ENCODE peak calls at places on chromosomes 1 and 21, in nine cellular contexts. E, R, I, O, T, M, D, J and Q are unnamed samples.

GRCh38 chr1:195939844-195940243 is 668.4 kb downstream of the KCNT2 start:
- DNase-seq in O (peak; percentile 49), M (no peak), R (no peak), T (peak; percentile 14), E (peak; percentile 83), J (peak; percentile 34), D (no peak), I (no peak), Q (no peak)

GRCh38 chr1:70819785-70820184 is 227.8 kb downstream of the PTGER3 start:
- DNase-seq in R (no peak), E (no peak), T (no peak), I (no peak), M (no peak), O (no peak), J (no peak), D (no peak), Q (no peak)

GRCh38 chr1:199394856-199395255 is 632.7 kb upstream of the NR5A2 start:
- DNase-seq in M (no peak), T (no peak), E (no peak), I (no peak), O (no peak), R (no peak), D (no peak), J (no peak), Q (no peak)

GRCh38 chr1:91555821-91556531 is 55.3 kb downstream of the CDC7 start:
- DNase-seq in T (peak; percentile 60), O (peak; percentile 90), E (no peak), R (peak; percentile 61), M (no peak), J (no peak), I (peak; percentile 37), D (peak; percentile 79), Q (peak; percentile 44)

GRCh38 chr1:45929257-45929687 is 125.9 kb downstream of the MAST2 start:
- DNase-seq in M (no peak), I (peak; percentile 34), D (peak; percentile 88), O (peak; percentile 67), T (no peak), J (no peak), E (peak; percentile 50), R (no peak), Q (no peak)

GRCh38 chr1:210591214-210591613 is 262.5 kb downstream of the HHAT start:
- DNase-seq in M (no peak), E (no peak), I (no peak), R (no peak), T (no peak), J (no peak), D (no peak), O (no peak), Q (no peak)

GRCh38 chr1:98066911-98067310 is 146.1 kb upstream of the DPYD start:
- DNase-seq in E (no peak), D (no peak), O (no peak), T (no peak), J (no peak), M (no peak), I (no peak), R (no peak), Q (no peak)

GRCh38 chr1:160260436-160261382 is 1.6 kb downstream of the DCAF8 start:
- DNase-seq in I (no peak), M (peak; percentile 17), E (peak; percentile 27), O (peak; percentile 31), J (peak; percentile 25), T (no peak), R (peak; percentile 68), D (peak; percentile 74), Q (peak; percentile 38)

GRCh38 chr1:1304331-1305299 is 3.1 kb downstream of the ACAP3 start:
- DNase-seq in T (peak; percentile 75), M (peak; percentile 86), J (peak; percentile 83), I (peak; percentile 90), R (peak; percentile 65), O (peak; percentile 51), D (peak; percentile 61), E (peak; percentile 65), Q (peak; percentile 31)

GRCh38 chr1:177181631-177182291 is 11.0 kb downstream of the BRINP2 start:
- DNase-seq in I (peak; percentile 86), M (peak; percentile 76), E (peak; percentile 92), D (peak; percentile 34), T (no peak), R (no peak), J (peak; percentile 64), O (peak; percentile 33), Q (peak; percentile 3)

GRCh38 chr1:94418664-94419655 is 771 bp downstream of the ABCD3 start:
- DNase-seq in I (peak; percentile 76), J (peak; percentile 22), T (no peak), O (peak; percentile 30), M (peak; percentile 68), E (peak; percentile 50), D (peak; percentile 32), R (no peak), Q (no peak)

GRCh38 chr1:203915811-203916210 is 54.4 kb downstream of the SNRPE start:
- DNase-seq in J (peak; percentile 29), M (no peak), R (peak; percentile 23), D (no peak), E (no peak), O (peak; percentile 51), T (no peak), I (no peak), Q (no peak)

GRCh38 chr21:17786219-17787181 is 32.7 kb downstream of the C21orf91 start:
- DNase-seq in T (no peak), I (no peak), O (no peak), J (no peak), R (no peak), M (no peak), D (no peak), E (no peak), Q (no peak)

GRCh38 chr1:22755641-22756040 is 45.0 kb downstream of the EPHB2 start:
- DNase-seq in J (no peak), T (no peak), R (no peak), O (no peak), M (no peak), D (no peak), E (no peak), I (no peak), Q (no peak)

GRCh38 chr1:225825078-225825477 is 15.2 kb downstream of the EPHX1 start:
- DNase-seq in R (no peak), D (no peak), E (no peak), J (no peak), I (peak; percentile 54), O (no peak), M (no peak), T (no peak), Q (no peak)

GRCh38 chr21:44727757-44728156 is 16.4 kb upstream of the TSPEAR start:
- DNase-seq in D (no peak), T (no peak), R (no peak), M (no peak), E (no peak), I (no peak), J (no peak), O (no peak), Q (no peak)

DNA sequence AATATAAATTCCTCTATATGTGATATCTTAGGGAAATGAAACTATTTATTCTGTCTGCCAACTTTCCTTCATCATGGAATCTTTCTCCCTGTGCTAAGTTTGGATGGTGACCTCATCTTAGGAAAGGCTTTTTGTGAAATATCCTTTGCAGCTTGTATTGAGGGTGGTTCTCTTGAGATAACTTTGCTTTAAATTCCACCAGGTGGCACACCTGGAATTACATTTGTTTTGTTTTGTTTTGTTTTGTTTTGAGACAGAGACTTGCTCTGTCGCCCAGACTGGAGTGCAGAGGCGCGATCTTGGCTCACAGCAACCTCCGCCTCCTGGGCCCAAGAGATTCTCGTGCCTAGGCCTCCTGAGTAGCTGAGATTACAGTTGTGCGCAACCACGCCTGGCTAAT is 7.6 kb upstream of the CD1A start:
- DNase-seq in R (no peak), E (peak; percentile 20), D (no peak), J (peak; percentile 23), O (peak; percentile 32), I (no peak), T (peak; percentile 8), M (no peak), Q (no peak)
- TF ChIP-seq CTCF in R (no peak), E (peak; percentile 48), D (no peak), J (no peak), O (peak; percentile 15), I (no peak), T (peak; percentile 44), M (no peak), Q (no peak)

DNA sequence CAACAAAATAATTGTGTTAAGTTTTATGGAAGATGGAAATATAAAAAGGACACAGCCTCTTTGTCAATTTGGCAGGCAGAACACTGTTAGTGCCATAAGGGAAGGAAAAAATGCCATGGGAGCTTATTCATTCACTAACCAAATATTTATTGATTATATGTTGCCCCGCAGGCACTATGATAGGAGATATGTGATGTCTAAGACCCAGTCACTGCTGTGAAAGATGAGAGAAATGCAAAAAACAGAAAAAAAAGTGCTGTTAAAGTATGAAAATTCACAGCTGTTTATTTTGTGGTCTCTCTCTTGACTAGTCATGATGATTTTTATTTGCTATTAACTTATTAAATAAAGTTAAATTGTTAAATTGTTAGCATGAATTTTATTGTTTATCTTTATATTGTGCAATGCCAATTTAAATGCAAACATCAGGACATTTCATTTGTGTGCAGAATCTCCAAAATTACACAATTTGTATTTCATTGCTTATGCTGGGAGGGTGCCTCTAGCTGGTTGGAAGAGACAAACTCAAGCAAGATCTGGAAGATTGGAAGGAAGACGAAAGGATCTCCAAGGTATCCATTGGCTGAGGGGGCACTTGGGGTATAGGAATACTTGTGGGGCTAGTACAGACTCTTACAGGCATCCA is 17.8 kb upstream of the PTGFR start:
- DNase-seq in J (no peak), R (no peak), I (no peak), M (no peak), T (no peak), E (no peak), O (no peak), D (no peak), Q (no peak)
- TF ChIP-seq CTCF in J (no peak), R (no peak), I (no peak), M (no peak), T (no peak), E (no peak), O (no peak), D (no peak), Q (no peak)

DNA sequence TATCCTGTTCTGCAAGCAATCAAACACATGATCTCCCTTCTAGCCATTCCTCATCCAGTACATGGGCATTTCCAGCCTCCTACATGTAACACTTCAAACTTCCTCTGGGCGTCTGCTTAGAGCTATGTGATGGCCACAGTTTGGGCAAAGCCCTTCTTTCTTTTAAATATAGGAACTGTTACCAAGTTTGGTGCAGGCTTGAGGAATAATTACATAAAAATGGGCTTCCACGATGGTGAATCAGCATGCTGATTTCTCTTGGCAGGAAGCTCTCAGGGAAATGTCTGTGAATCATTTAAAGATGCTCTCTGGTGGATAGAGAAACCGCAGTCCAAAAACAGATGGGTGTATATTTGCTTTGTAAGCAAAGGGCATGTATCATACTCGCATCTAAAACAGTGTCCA is 176.9 kb upstream of the FMN2 start:
- DNase-seq in E (peak; percentile 66), J (peak; percentile 72), T (no peak), I (no peak), R (peak; percentile 6), M (no peak), D (peak; percentile 72), O (peak; percentile 29), Q (peak; percentile 70)
- TF ChIP-seq CTCF in E (no peak), J (no peak), T (no peak), I (no peak), R (no peak), M (no peak), D (peak; percentile 18), O (no peak), Q (peak; percentile 28)

DNA sequence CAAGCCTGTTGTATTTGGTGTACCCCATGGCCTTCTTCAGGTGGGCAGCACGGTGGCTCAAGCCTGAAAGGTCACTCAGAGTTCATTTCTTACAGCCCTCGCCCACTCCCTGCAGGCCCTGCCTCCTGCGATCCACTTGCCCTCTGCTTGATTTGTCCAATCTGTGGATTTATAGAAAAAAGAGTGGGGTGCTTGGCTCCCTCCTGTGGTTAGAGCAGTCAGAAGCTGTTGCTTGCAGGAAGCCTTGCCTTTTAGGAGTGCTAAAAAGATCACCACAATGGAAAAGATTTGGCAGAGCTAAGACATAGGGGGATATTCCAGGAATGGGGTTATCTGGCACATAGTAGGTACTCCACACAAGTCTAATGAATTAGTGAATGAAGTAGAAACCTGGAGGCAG is 108.0 kb upstream of the TRABD2B start:
- DNase-seq in E (peak; percentile 15), R (no peak), I (no peak), O (peak; percentile 5), T (no peak), J (no peak), D (no peak), M (no peak), Q (no peak)
- TF ChIP-seq CTCF in E (peak; percentile 57), R (peak; percentile 11), I (no peak), O (no peak), T (peak; percentile 55), J (no peak), D (peak; percentile 47), M (no peak), Q (peak; percentile 25)